ENCODE peak calls at places on chromosome 16, in seven cellular contexts. One of them, this sample, is unnamed.

GRCh38 chr16:22001591-22001990 is 675 bp upstream of the PDZD9 start:
- DNase-seq in psoas muscle: no peak
- DNase-seq in right lobe of liver: no peak
- DNase-seq in tibial nerve: no peak
- DNase-seq in mucosa of descending colon: no peak
- DNase-seq in breast epithelium: no peak
- DNase-seq in cardiac muscle cell: peak; percentile 62
- DNase-seq in this sample: no peak

GRCh38 chr16:77657016-77657415 is 65.3 kb upstream of the NUDT7 start:
- DNase-seq in cardiac muscle cell: peak; percentile 35
- DNase-seq in tibial nerve: no peak
- DNase-seq in breast epithelium: no peak
- DNase-seq in psoas muscle: no peak
- DNase-seq in right lobe of liver: no peak
- DNase-seq in mucosa of descending colon: no peak
- DNase-seq in this sample: no peak

GRCh38 chr16:72783716-72784320 is 264.1 kb downstream of the ZFHX3 start:
- DNase-seq in psoas muscle: no peak
- DNase-seq in breast epithelium: no peak
- DNase-seq in cardiac muscle cell: peak; percentile 29
- DNase-seq in right lobe of liver: no peak
- DNase-seq in mucosa of descending colon: no peak
- DNase-seq in tibial nerve: no peak
- DNase-seq in this sample: no peak

GRCh38 chr16:566475-567361 is at the start of gene NHLRC4:
- DNase-seq in mucosa of descending colon: peak; percentile 72
- DNase-seq in tibial nerve: peak; percentile 65
- DNase-seq in psoas muscle: peak; percentile 85
- DNase-seq in breast epithelium: peak; percentile 81
- DNase-seq in right lobe of liver: no peak
- DNase-seq in cardiac muscle cell: peak; percentile 86
- DNase-seq in this sample: no peak

GRCh38 chr16:49592507-49593422 is 219.2 kb downstream of the C16orf78 start:
- DNase-seq in tibial nerve: no peak
- DNase-seq in right lobe of liver: peak; percentile 47
- DNase-seq in mucosa of descending colon: no peak
- DNase-seq in breast epithelium: no peak
- DNase-seq in psoas muscle: peak; percentile 64
- DNase-seq in cardiac muscle cell: peak; percentile 38
- DNase-seq in this sample: no peak

GRCh38 chr16:66274335-66275110 is 92.0 kb upstream of the CDH5 start:
- DNase-seq in right lobe of liver: peak; percentile 23
- DNase-seq in mucosa of descending colon: no peak
- DNase-seq in breast epithelium: no peak
- DNase-seq in psoas muscle: no peak
- DNase-seq in cardiac muscle cell: peak; percentile 71
- DNase-seq in tibial nerve: no peak
- DNase-seq in this sample: no peak

GRCh38 chr16:79607587-79607986 is 7.0 kb upstream of the MAF start:
- DNase-seq in mucosa of descending colon: no peak
- DNase-seq in breast epithelium: no peak
- DNase-seq in psoas muscle: no peak
- DNase-seq in tibial nerve: no peak
- DNase-seq in right lobe of liver: no peak
- DNase-seq in cardiac muscle cell: peak; percentile 53
- DNase-seq in this sample: no peak

GRCh38 chr16:799948-800833 is at the start of gene GNG13:
- DNase-seq in cardiac muscle cell: no peak
- DNase-seq in tibial nerve: no peak
- DNase-seq in psoas muscle: no peak
- DNase-seq in mucosa of descending colon: no peak
- DNase-seq in breast epithelium: no peak
- DNase-seq in right lobe of liver: no peak
- DNase-seq in this sample: no peak

GRCh38 chr16:27244363-27244755 is 24.2 kb downstream of the NSMCE1 start:
- DNase-seq in psoas muscle: no peak
- DNase-seq in mucosa of descending colon: no peak
- DNase-seq in breast epithelium: no peak
- DNase-seq in right lobe of liver: peak; percentile 37
- DNase-seq in cardiac muscle cell: no peak
- DNase-seq in tibial nerve: no peak
- DNase-seq in this sample: no peak

GRCh38 chr16:74186589-74186988 is 110.0 kb upstream of the PSMD7 start:
- DNase-seq in tibial nerve: no peak
- DNase-seq in right lobe of liver: no peak
- DNase-seq in breast epithelium: no peak
- DNase-seq in cardiac muscle cell: peak; percentile 29
- DNase-seq in psoas muscle: no peak
- DNase-seq in mucosa of descending colon: no peak
- DNase-seq in this sample: no peak

GRCh38 chr16:62041401-62041800 is 5.2 kb upstream of the CDH8 start:
- DNase-seq in psoas muscle: no peak
- DNase-seq in cardiac muscle cell: peak; percentile 3
- DNase-seq in mucosa of descending colon: no peak
- DNase-seq in right lobe of liver: no peak
- DNase-seq in tibial nerve: no peak
- DNase-seq in breast epithelium: no peak
- DNase-seq in this sample: no peak

GRCh38 chr16:83095926-83096692 is 469.3 kb downstream of the CDH13 start:
- DNase-seq in psoas muscle: no peak
- DNase-seq in right lobe of liver: no peak
- DNase-seq in cardiac muscle cell: no peak
- DNase-seq in mucosa of descending colon: no peak
- DNase-seq in tibial nerve: no peak
- DNase-seq in breast epithelium: no peak
- DNase-seq in this sample: no peak

GRCh38 chr16:54875443-54875842 is 55.2 kb upstream of the IRX5 start:
- DNase-seq in mucosa of descending colon: no peak
- DNase-seq in breast epithelium: no peak
- DNase-seq in tibial nerve: no peak
- DNase-seq in psoas muscle: no peak
- DNase-seq in cardiac muscle cell: no peak
- DNase-seq in right lobe of liver: no peak
- DNase-seq in this sample: no peak

GRCh38 chr16:64933890-64934289 is 188.0 kb downstream of the CDH11 start:
- DNase-seq in psoas muscle: no peak
- DNase-seq in right lobe of liver: no peak
- DNase-seq in breast epithelium: no peak
- DNase-seq in tibial nerve: no peak
- DNase-seq in cardiac muscle cell: no peak
- DNase-seq in mucosa of descending colon: no peak
- DNase-seq in this sample: no peak

GRCh38 chr16:65002265-65002664 is 119.6 kb downstream of the CDH11 start:
- DNase-seq in breast epithelium: no peak
- DNase-seq in tibial nerve: no peak
- DNase-seq in right lobe of liver: no peak
- DNase-seq in psoas muscle: no peak
- DNase-seq in cardiac muscle cell: peak; percentile 81
- DNase-seq in mucosa of descending colon: no peak
- DNase-seq in this sample: no peak

GRCh38 chr16:2331932-2332267 is 8.6 kb downstream of the ABCA3 start:
- DNase-seq in psoas muscle: no peak
- DNase-seq in tibial nerve: no peak
- DNase-seq in breast epithelium: no peak
- DNase-seq in right lobe of liver: no peak
- DNase-seq in mucosa of descending colon: no peak
- DNase-seq in cardiac muscle cell: no peak
- DNase-seq in this sample: no peak

GRCh38 chr16:88468289-88469129 is 15.4 kb downstream of the ZFPM1 start:
- DNase-seq in psoas muscle: no peak
- DNase-seq in mucosa of descending colon: no peak
- DNase-seq in tibial nerve: no peak
- DNase-seq in right lobe of liver: peak; percentile 92
- DNase-seq in cardiac muscle cell: peak; percentile 58
- DNase-seq in breast epithelium: no peak
- DNase-seq in this sample: no peak

GRCh38 chr16:3575491-3575890 is 1.7 kb downstream of the NLRC3 start:
- DNase-seq in mucosa of descending colon: no peak
- DNase-seq in psoas muscle: peak; percentile 25
- DNase-seq in right lobe of liver: no peak
- DNase-seq in cardiac muscle cell: no peak
- DNase-seq in breast epithelium: no peak
- DNase-seq in tibial nerve: no peak
- DNase-seq in this sample: peak; percentile 49

GRCh38 chr16:82643936-82644630 is 17.3 kb downstream of the CDH13 start:
- DNase-seq in tibial nerve: no peak
- DNase-seq in right lobe of liver: no peak
- DNase-seq in psoas muscle: no peak
- DNase-seq in cardiac muscle cell: no peak
- DNase-seq in breast epithelium: no peak
- DNase-seq in mucosa of descending colon: no peak
- DNase-seq in this sample: no peak

GRCh38 chr16:35011-35775 is 18.2 kb downstream of the POLR3K start:
- DNase-seq in mucosa of descending colon: no peak
- DNase-seq in right lobe of liver: no peak
- DNase-seq in psoas muscle: no peak
- DNase-seq in tibial nerve: no peak
- DNase-seq in cardiac muscle cell: no peak
- DNase-seq in breast epithelium: no peak
- DNase-seq in this sample: no peak

GRCh38 chr16:67504190-67505021 is 21.1 kb upstream of the AGRP start:
- DNase-seq in mucosa of descending colon: peak; percentile 56
- DNase-seq in cardiac muscle cell: no peak
- DNase-seq in psoas muscle: peak; percentile 72
- DNase-seq in right lobe of liver: no peak
- DNase-seq in tibial nerve: peak; percentile 50
- DNase-seq in breast epithelium: no peak
- DNase-seq in this sample: peak; percentile 79

GRCh38 chr16:25950586-25951201 is 258.9 kb downstream of the HS3ST4 start:
- DNase-seq in mucosa of descending colon: no peak
- DNase-seq in cardiac muscle cell: no peak
- DNase-seq in right lobe of liver: no peak
- DNase-seq in psoas muscle: no peak
- DNase-seq in tibial nerve: no peak
- DNase-seq in breast epithelium: no peak
- DNase-seq in this sample: no peak
- TF ChIP-seq CTCF in mucosa of descending colon: no peak
- TF ChIP-seq CTCF in cardiac muscle cell: no peak
- TF ChIP-seq CTCF in right lobe of liver: no peak
- TF ChIP-seq CTCF in psoas muscle: no peak
- TF ChIP-seq CTCF in tibial nerve: no peak
- TF ChIP-seq CTCF in breast epithelium: no peak
- TF ChIP-seq CTCF in this sample: no peak

DNA sequence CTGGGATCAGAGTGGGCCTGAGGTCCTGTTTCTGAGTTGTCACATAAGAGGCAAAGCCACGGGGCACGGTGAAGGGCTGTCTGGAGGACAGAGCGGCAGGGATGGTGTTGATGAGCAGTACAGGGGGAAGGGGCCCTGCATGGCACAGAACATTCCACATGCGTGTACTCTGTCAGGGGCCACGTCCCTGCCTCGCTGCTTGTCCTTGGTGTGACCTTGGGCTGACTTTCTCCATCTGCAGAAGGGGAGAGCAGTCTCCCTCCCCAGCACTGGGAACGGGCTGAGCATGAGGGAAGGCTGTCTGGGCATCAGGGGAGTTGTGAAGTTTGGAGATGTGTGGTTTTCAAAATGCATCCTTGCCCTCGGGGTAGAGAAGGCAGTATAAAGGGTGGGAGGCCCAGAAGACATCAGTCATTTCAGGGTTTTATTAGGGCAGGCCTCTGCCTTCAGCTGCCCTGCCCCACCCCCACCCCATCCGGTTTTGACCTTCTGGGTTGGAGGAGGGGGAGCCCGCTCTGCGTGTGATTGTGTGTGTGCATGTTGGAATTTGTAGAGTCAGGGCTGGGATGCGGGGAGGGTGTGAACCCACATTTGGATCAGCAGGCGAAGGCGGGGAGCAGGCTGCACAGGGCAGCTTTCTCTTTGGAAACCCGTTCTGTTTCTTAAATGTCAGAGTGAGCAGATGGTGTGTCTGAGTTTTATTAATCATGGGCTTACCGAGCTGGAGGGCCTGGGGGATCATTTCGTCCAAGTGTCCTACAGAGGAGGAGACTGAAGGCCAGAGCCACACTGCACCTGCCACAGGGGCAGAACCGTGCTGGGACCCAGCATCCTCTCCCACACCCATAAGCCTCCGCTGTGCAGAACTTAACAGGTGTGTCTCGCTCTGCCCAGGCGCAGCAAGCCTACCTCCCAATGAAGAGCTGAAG is 71.2 kb upstream of the GSE1 start:
- DNase-seq in tibial nerve: no peak
- DNase-seq in psoas muscle: no peak
- DNase-seq in cardiac muscle cell: no peak
- DNase-seq in breast epithelium: no peak
- DNase-seq in right lobe of liver: no peak
- DNase-seq in mucosa of descending colon: no peak
- DNase-seq in this sample: no peak
- H3K4me3 ChIP-seq in tibial nerve: no peak overlapping the region
- H3K4me3 ChIP-seq in psoas muscle: no peak overlapping the region
- H3K4me3 ChIP-seq in cardiac muscle cell: no peak overlapping the region
- H3K4me3 ChIP-seq in breast epithelium: no peak overlapping the region
- H3K4me3 ChIP-seq in right lobe of liver: no peak overlapping the region
- H3K4me3 ChIP-seq in mucosa of descending colon: no peak overlapping the region
- H3K4me3 ChIP-seq in this sample: no peak overlapping the region

DNA sequence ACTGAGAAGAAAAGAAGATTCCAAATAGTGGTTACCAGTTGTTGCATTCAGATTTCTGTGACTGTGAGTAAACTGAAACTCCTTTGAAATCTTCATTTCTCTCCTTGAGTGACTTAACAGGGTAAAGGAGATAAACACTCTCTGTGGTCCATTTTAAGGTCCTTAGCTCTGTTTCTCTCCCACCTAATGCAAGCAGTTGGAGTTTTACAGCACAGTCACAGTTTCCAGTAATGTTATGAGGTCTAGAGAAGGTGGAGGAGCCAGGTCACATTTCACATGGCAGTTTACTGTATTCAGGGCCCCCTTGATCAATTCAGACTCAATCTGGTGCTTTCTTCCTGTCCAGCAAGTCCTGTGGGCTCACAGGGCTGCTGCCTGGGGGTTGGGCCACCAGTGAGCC is 32.2 kb upstream of the SLC12A3 start:
- DNase-seq in psoas muscle: no peak
- DNase-seq in breast epithelium: no peak
- DNase-seq in cardiac muscle cell: no peak
- DNase-seq in right lobe of liver: no peak
- DNase-seq in tibial nerve: no peak
- DNase-seq in mucosa of descending colon: no peak
- DNase-seq in this sample: no peak
- H3K4me1 ChIP-seq in psoas muscle: no peaks in the 10 kb centered on the region
- H3K4me1 ChIP-seq in breast epithelium: no peaks in the 10 kb centered on the region
- H3K4me1 ChIP-seq in cardiac muscle cell: no peaks in the 10 kb centered on the region
- H3K4me1 ChIP-seq in right lobe of liver: no peaks in the 10 kb centered on the region
- H3K4me1 ChIP-seq in tibial nerve: no peaks in the 10 kb centered on the region
- H3K4me1 ChIP-seq in mucosa of descending colon: no peaks in the 10 kb centered on the region
- H3K4me1 ChIP-seq in this sample: no peaks in the 10 kb centered on the region

DNA sequence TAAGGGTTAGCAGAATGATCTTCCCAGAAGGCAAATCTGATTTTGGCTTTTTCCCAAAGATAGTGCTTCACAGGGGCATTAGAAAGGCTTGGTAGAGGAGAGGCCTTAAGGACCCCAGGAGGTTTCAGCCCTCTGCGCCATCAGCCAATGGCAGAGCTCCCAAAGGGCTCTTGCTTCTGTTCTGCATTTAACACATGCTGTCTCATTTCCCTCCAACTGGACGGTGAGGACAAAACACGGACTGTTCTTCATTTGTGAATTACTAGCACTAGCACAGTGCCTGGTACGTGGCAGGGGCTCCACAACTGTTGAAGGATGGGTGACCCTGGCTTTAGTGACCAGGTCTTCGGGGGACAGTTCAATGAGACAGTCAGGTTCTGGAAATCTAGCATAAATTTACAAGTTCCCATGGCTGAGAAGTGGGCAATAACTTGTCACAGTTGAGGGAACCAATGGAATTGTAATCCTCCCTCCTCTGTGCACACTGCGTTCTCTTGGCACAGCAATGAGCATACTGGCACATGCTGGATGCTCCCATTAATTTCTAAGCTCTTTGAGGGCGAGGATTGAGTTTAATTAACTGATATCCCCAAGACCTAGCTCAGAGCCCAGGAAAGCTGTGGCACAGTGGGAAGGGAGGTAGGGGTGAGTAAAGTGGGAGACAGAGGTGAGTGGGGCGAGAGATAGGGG is 45.4 kb downstream of the COG7 start:
- DNase-seq in cardiac muscle cell: no peak
- DNase-seq in mucosa of descending colon: no peak
- DNase-seq in breast epithelium: no peak
- DNase-seq in tibial nerve: no peak
- DNase-seq in psoas muscle: no peak
- DNase-seq in right lobe of liver: no peak
- DNase-seq in this sample: no peak
- TF ChIP-seq CTCF in cardiac muscle cell: no peak
- TF ChIP-seq CTCF in mucosa of descending colon: no peak
- TF ChIP-seq CTCF in breast epithelium: no peak
- TF ChIP-seq CTCF in tibial nerve: no peak
- TF ChIP-seq CTCF in psoas muscle: no peak
- TF ChIP-seq CTCF in right lobe of liver: no peak
- TF ChIP-seq CTCF in this sample: no peak

This sample was measured in left lung.